ENCODE peak calls at places on chromosomes 6 and 20, in eight cellular contexts. U is body of pancreas; O is naive thymus-derived CD4-positive, alpha-beta T cell; M is RWPE2; K is KG1; R is stimulated activated CD8-positive, alpha-beta memory T cell treated with anti-CD3 and anti-CD28 coated beads, Interleukin-4, amount 100 ng/mL, for 4 hours; E is GM23248; Y is AG10803. F is an unnamed sample.

GRCh38 chr6:147222160-147222838 is 18.1 kb downstream of the STXBP5 start:
- DNase-seq in M (no peak), R (no peak), O (peak; percentile 21), E (peak; percentile 58), Y (peak; percentile 41), U (no peak), K (no peak), F (peak; percentile 37)

GRCh38 chr6:129865013-129865412 is 3.9 kb upstream of the TMEM244 start:
- DNase-seq in E (no peak), M (no peak), O (no peak), Y (no peak), K (no peak), U (no peak), R (no peak), F (no peak)

GRCh38 chr6:102485480-102485879 is 1092.0 kb downstream of the GRIK2 start:
- DNase-seq in K (no peak), U (no peak), Y (no peak), O (no peak), M (no peak), E (no peak), R (no peak), F (no peak)

GRCh38 chr6:44804546-44804945 is 417.0 kb downstream of the CDC5L start:
- DNase-seq in O (no peak), M (no peak), K (no peak), R (no peak), E (no peak), Y (no peak), U (no peak), F (no peak)

GRCh38 chr6:4134841-4135664 is at the start of gene ECI2:
- DNase-seq in R (peak; percentile 6), K (peak; percentile 50), O (no peak), E (peak; percentile 78), M (peak; percentile 75), U (peak; percentile 73), Y (peak; percentile 62), F (peak; percentile 78)

GRCh38 chr6:107458687-107459282 is 579 bp downstream of the PDSS2 start:
- DNase-seq in M (no peak), E (peak; percentile 58), O (no peak), K (peak; percentile 56), Y (peak; percentile 15), U (no peak), R (no peak), F (no peak)

GRCh38 chr6:125273965-125274364 is 27.8 kb downstream of the HDDC2 start:
- DNase-seq in O (no peak), K (no peak), R (no peak), E (peak; percentile 29), U (no peak), Y (no peak), M (peak; percentile 88), F (peak; percentile 84)

GRCh38 chr6:5662797-5663196 is 343.9 kb downstream of the NRN1 start:
- DNase-seq in Y (no peak), U (no peak), O (no peak), R (no peak), M (no peak), K (no peak), E (no peak), F (no peak)

GRCh38 chr6:55665224-55665587 is 86.2 kb upstream of the HMGCLL1 start:
- DNase-seq in U (no peak), M (no peak), Y (no peak), E (no peak), O (no peak), R (no peak), K (no peak), F (no peak)

GRCh38 chr6:78810146-78810545 is 57.2 kb upstream of the IRAK1BP1 start:
- DNase-seq in O (no peak), U (no peak), K (no peak), M (no peak), R (no peak), Y (peak; percentile 62), E (peak; percentile 75), F (peak; percentile 67)

GRCh38 chr6:711925-712324 is 19.0 kb upstream of the EXOC2 start:
- DNase-seq in U (no peak), Y (no peak), E (no peak), K (no peak), R (no peak), M (no peak), O (no peak), F (no peak)

GRCh38 chr20:51182571-51182970 is 159.7 kb upstream of the KCNG1 start:
- DNase-seq in K (no peak), E (no peak), R (no peak), U (no peak), M (no peak), O (no peak), Y (no peak), F (no peak)

GRCh38 chr6:109443425-109443950 is 3.0 kb downstream of the SMPD2 start:
- DNase-seq in Y (no peak), U (no peak), O (no peak), K (no peak), R (no peak), E (no peak), M (no peak), F (no peak)

GRCh38 chr6:45421700-45422540 is 44.2 kb upstream of the SUPT3H start:
- DNase-seq in U (peak; percentile 38), O (no peak), E (peak; percentile 82), Y (peak; percentile 76), R (no peak), M (peak; percentile 72), K (peak; percentile 46), F (peak; percentile 93)

GRCh38 chr20:8855315-8855714 is 213.6 kb upstream of the PLCB4 start:
- DNase-seq in Y (peak; percentile 83), U (no peak), M (no peak), O (no peak), K (no peak), R (no peak), E (peak; percentile 72), F (peak; percentile 42)

GRCh38 chr6:82877213-82878195 is 188.1 kb downstream of the UBE3D start:
- DNase-seq in E (no peak), U (no peak), Y (peak; percentile 55), O (no peak), M (no peak), R (no peak), K (no peak), F (peak; percentile 84)

GRCh38 chr6:137286926-137287325 is 67.7 kb upstream of the IFNGR1 start:
- DNase-seq in Y (no peak), K (no peak), E (peak; percentile 18), R (no peak), U (no peak), M (no peak), O (no peak), F (no peak)

GRCh38 chr20:23143098-23143497 is 57.0 kb upstream of the CD93 start:
- DNase-seq in K (no peak), R (no peak), E (peak; percentile 93), U (no peak), O (no peak), M (peak; percentile 72), Y (peak; percentile 82), F (peak; percentile 62)

GRCh38 chr6:89239338-89239737 is 22.2 kb upstream of the GABRR1 start:
- DNase-seq in Y (no peak), M (no peak), O (no peak), E (peak; percentile 11), K (peak; percentile 27), R (no peak), U (no peak), F (no peak)

GRCh38 chr6:101089640-101090039 is 208.5 kb upstream of the ASCC3 start:
- DNase-seq in Y (no peak), U (no peak), O (no peak), R (no peak), E (no peak), M (no peak), K (no peak), F (no peak)

GRCh38 chr6:157962601-157963084 is 19.0 kb upstream of the SYNJ2 start:
- DNase-seq in K (no peak), O (no peak), E (no peak), U (no peak), R (no peak), M (no peak), Y (no peak), F (no peak)

GRCh38 chr6:170102582-170103481 is 188.0 kb downstream of the DLL1 start:
- DNase-seq in R (no peak), Y (no peak), U (peak; percentile 4), K (no peak), M (peak; percentile 43), E (no peak), O (no peak), F (no peak)

GRCh38 chr6:106766201-106766600 is 136.8 kb downstream of the QRSL1 start:
- DNase-seq in R (no peak), Y (no peak), K (no peak), U (no peak), M (no peak), E (no peak), O (no peak), F (no peak)

GRCh38 chr20:38358500-38358998 is 12.3 kb downstream of the LBP start:
- DNase-seq in R (no peak), U (no peak), Y (no peak), E (no peak), K (no peak), M (no peak), O (no peak), F (no peak)

GRCh38 chr6:72464791-72465691 is 156.8 kb upstream of the KCNQ5 start:
- DNase-seq in Y (peak; percentile 79), O (no peak), M (peak; percentile 47), E (peak; percentile 88), R (no peak), K (no peak), U (peak; percentile 37), F (peak; percentile 85)

GRCh38 chr20:23125625-23126191 is 39.6 kb upstream of the CD93 start:
- DNase-seq in E (peak; percentile 73), K (no peak), R (no peak), M (peak; percentile 33), O (no peak), Y (peak; percentile 80), U (no peak), F (no peak)

GRCh38 chr6:38713812-38714211 is 1.3 kb upstream of the DNAH8 start:
- DNase-seq in Y (peak; percentile 3), E (no peak), M (no peak), U (no peak), O (no peak), R (no peak), K (peak; percentile 19), F (no peak)

GRCh38 chr20:50110141-50111047 is 2.6 kb downstream of the UBE2V1 start:
- DNase-seq in O (no peak), E (peak; percentile 67), M (peak; percentile 78), Y (peak; percentile 59), R (no peak), U (peak; percentile 75), K (peak; percentile 83), F (peak; percentile 52)

GRCh38 chr6:53293691-53294090 is 55.1 kb downstream of the ELOVL5 start:
- DNase-seq in O (no peak), U (no peak), K (no peak), R (no peak), E (no peak), M (no peak), Y (no peak), F (no peak)

GRCh38 chr20:57139342-57140093 is 126.9 kb downstream of the BMP7 start:
- DNase-seq in O (no peak), U (no peak), K (no peak), R (no peak), M (no peak), Y (no peak), E (no peak), F (no peak)

GRCh38 chr6:118283759-118284158 is 264.3 kb upstream of the PLN start:
- DNase-seq in U (peak; percentile 54), Y (peak; percentile 59), K (peak; percentile 27), M (no peak), R (peak; percentile 12), E (peak; percentile 80), O (peak; percentile 12), F (peak; percentile 72)

GRCh38 chr6:37489697-37490336 is 9.9 kb downstream of the CCDC167 start:
- DNase-seq in M (no peak), R (no peak), E (peak; percentile 34), Y (no peak), K (no peak), O (no peak), U (no peak), F (peak; percentile 46)

GRCh38 chr20:36571564-36572504 is 1.6 kb upstream of the TGIF2 start:
- DNase-seq in R (no peak), O (no peak), Y (no peak), K (no peak), M (no peak), E (no peak), U (no peak), F (no peak)

GRCh38 chr20:33680681-33681080 is 5.5 kb downstream of the E2F1 start:
- DNase-seq in O (no peak), M (no peak), Y (peak; percentile 37), R (no peak), K (no peak), E (peak; percentile 50), U (no peak), F (peak; percentile 79)